ENCODE peak calls at places on chromosome 11, in four cellular contexts. Z, N, Q and D are unnamed samples.

GRCh38 chr11:35623708-35624168 is 5.5 kb downstream of the FJX1 start:
- DNase-seq in Z (no peak), N (no peak), Q (no peak), D (no peak)

GRCh38 chr11:25902476-25902875 is 429.5 kb upstream of the ANO3 start:
- DNase-seq in Z (no peak), N (no peak), Q (no peak), D (no peak)

GRCh38 chr11:122737951-122738693 is 82.6 kb downstream of the UBASH3B start:
- DNase-seq in Z (no peak), N (no peak), Q (no peak), D (no peak)

GRCh38 chr11:126335463-126335760 is 20.1 kb upstream of the ST3GAL4 start:
- DNase-seq in Z (no peak), N (no peak), Q (no peak), D (no peak)

GRCh38 chr11:78801161-78801884 is 226.7 kb upstream of the NARS2 start:
- DNase-seq in Z (no peak), N (no peak), Q (no peak), D (peak)

GRCh38 chr11:47245586-47246357 is 2.8 kb downstream of the ACP2 start:
- DNase-seq in Z (no peak), N (no peak), Q (no peak), D (no peak)

GRCh38 chr11:3043315-3043871 is 13.8 kb downstream of the CARS1 start:
- DNase-seq in Z (no peak), N (no peak), Q (no peak), D (peak)

GRCh38 chr11:20000393-20001134 is 159.7 kb downstream of the DBX1 start:
- DNase-seq in Z (peak), N (no peak), Q (peak), D (no peak)

GRCh38 chr11:71182791-71183556 is 69.4 kb downstream of the SHANK2 start:
- DNase-seq in Z (no peak), N (no peak), Q (no peak), D (peak)

GRCh38 chr11:36550385-36551115 is 17.3 kb upstream of the RAG1 start:
- DNase-seq in Z (no peak), N (no peak), Q (no peak), D (no peak)

GRCh38 chr11:80197155-80197554 is 756.3 kb upstream of the TENM4 start:
- DNase-seq in Z (no peak), N (no peak), Q (no peak), D (no peak)